ENCODE peak calls at places on chromosomes 2 and 18, in nine cellular contexts. One of them, this sample, is unnamed.

GRCh38 chr2:33292981-33293586 is 183.4 kb upstream of the RASGRP3 start:
- DNase-seq in adrenal gland: no peak
- DNase-seq in right lobe of liver: no peak
- DNase-seq in IMR-90: no peak
- DNase-seq in body of pancreas: peak; percentile 25
- DNase-seq in ovary: peak; percentile 52
- DNase-seq in stomach: no peak
- DNase-seq in esophagus muscularis mucosa: no peak
- DNase-seq in A549: no peak
- DNase-seq in this sample: no peak

GRCh38 chr2:20862850-20863249 is 39.9 kb upstream of the LDAH start:
- DNase-seq in adrenal gland: no peak
- DNase-seq in right lobe of liver: no peak
- DNase-seq in IMR-90: no peak
- DNase-seq in body of pancreas: no peak
- DNase-seq in ovary: no peak
- DNase-seq in stomach: no peak
- DNase-seq in esophagus muscularis mucosa: no peak
- DNase-seq in A549: no peak
- DNase-seq in this sample: no peak

GRCh38 chr18:37385846-37386435 is 179.7 kb downstream of the CELF4 start:
- DNase-seq in adrenal gland: no peak
- DNase-seq in right lobe of liver: no peak
- DNase-seq in IMR-90: peak; percentile 37
- DNase-seq in body of pancreas: no peak
- DNase-seq in ovary: no peak
- DNase-seq in stomach: no peak
- DNase-seq in esophagus muscularis mucosa: no peak
- DNase-seq in A549: peak; percentile 27
- DNase-seq in this sample: no peak

GRCh38 chr2:21035974-21036707 is 7.7 kb downstream of the APOB start:
- DNase-seq in adrenal gland: no peak
- DNase-seq in right lobe of liver: no peak
- DNase-seq in IMR-90: no peak
- DNase-seq in body of pancreas: no peak
- DNase-seq in ovary: no peak
- DNase-seq in stomach: no peak
- DNase-seq in esophagus muscularis mucosa: no peak
- DNase-seq in A549: no peak
- DNase-seq in this sample: no peak

GRCh38 chr18:76678248-76678647 is 144.1 kb upstream of the ZNF236 start:
- DNase-seq in adrenal gland: no peak
- DNase-seq in right lobe of liver: no peak
- DNase-seq in IMR-90: no peak
- DNase-seq in body of pancreas: no peak
- DNase-seq in ovary: no peak
- DNase-seq in stomach: no peak
- DNase-seq in esophagus muscularis mucosa: no peak
- DNase-seq in A549: no peak
- DNase-seq in this sample: no peak

GRCh38 chr2:58594175-58594574 is 353.1 kb upstream of the FANCL start:
- DNase-seq in adrenal gland: no peak
- DNase-seq in right lobe of liver: no peak
- DNase-seq in IMR-90: no peak
- DNase-seq in body of pancreas: peak; percentile 12
- DNase-seq in ovary: no peak
- DNase-seq in stomach: no peak
- DNase-seq in esophagus muscularis mucosa: no peak
- DNase-seq in A549: peak; percentile 22
- DNase-seq in this sample: no peak

GRCh38 chr2:48131503-48132293 is 225.4 kb upstream of the FBXO11 start:
- DNase-seq in adrenal gland: no peak
- DNase-seq in right lobe of liver: no peak
- DNase-seq in IMR-90: peak; percentile 53
- DNase-seq in body of pancreas: no peak
- DNase-seq in ovary: no peak
- DNase-seq in stomach: no peak
- DNase-seq in esophagus muscularis mucosa: no peak
- DNase-seq in A549: no peak
- DNase-seq in this sample: no peak

GRCh38 chr2:203983064-203983715 is 46.6 kb downstream of the ICOS start:
- DNase-seq in adrenal gland: no peak
- DNase-seq in right lobe of liver: no peak
- DNase-seq in IMR-90: no peak
- DNase-seq in body of pancreas: no peak
- DNase-seq in ovary: no peak
- DNase-seq in stomach: no peak
- DNase-seq in esophagus muscularis mucosa: peak; percentile 72
- DNase-seq in A549: no peak
- DNase-seq in this sample: no peak

GRCh38 chr18:68847219-68847860 is 49.5 kb downstream of the CCDC102B start:
- DNase-seq in adrenal gland: no peak
- DNase-seq in right lobe of liver: no peak
- DNase-seq in IMR-90: peak; percentile 63
- DNase-seq in body of pancreas: no peak
- DNase-seq in ovary: no peak
- DNase-seq in stomach: no peak
- DNase-seq in esophagus muscularis mucosa: no peak
- DNase-seq in A549: peak; percentile 21
- DNase-seq in this sample: no peak

GRCh38 chr2:98134138-98134537 is 47.2 kb downstream of the VWA3B start:
- DNase-seq in adrenal gland: no peak
- DNase-seq in right lobe of liver: no peak
- DNase-seq in IMR-90: no peak
- DNase-seq in body of pancreas: no peak
- DNase-seq in ovary: no peak
- DNase-seq in stomach: no peak
- DNase-seq in esophagus muscularis mucosa: peak; percentile 86
- DNase-seq in A549: no peak
- DNase-seq in this sample: no peak

GRCh38 chr2:235116885-235117492 is 165.2 kb downstream of the SH3BP4 start:
- DNase-seq in adrenal gland: no peak
- DNase-seq in right lobe of liver: no peak
- DNase-seq in IMR-90: peak; percentile 48
- DNase-seq in body of pancreas: no peak
- DNase-seq in ovary: no peak
- DNase-seq in stomach: no peak
- DNase-seq in esophagus muscularis mucosa: no peak
- DNase-seq in A549: peak; percentile 58
- DNase-seq in this sample: no peak

GRCh38 chr2:97662895-97663625 is 784 bp downstream of the ACTR1B start:
- DNase-seq in adrenal gland: peak; percentile 74
- DNase-seq in right lobe of liver: peak; percentile 84
- DNase-seq in IMR-90: peak; percentile 89
- DNase-seq in body of pancreas: peak; percentile 69
- DNase-seq in ovary: peak; percentile 75
- DNase-seq in stomach: peak; percentile 78
- DNase-seq in esophagus muscularis mucosa: peak; percentile 93
- DNase-seq in A549: peak; percentile 64
- DNase-seq in this sample: peak; percentile 72

DNA sequence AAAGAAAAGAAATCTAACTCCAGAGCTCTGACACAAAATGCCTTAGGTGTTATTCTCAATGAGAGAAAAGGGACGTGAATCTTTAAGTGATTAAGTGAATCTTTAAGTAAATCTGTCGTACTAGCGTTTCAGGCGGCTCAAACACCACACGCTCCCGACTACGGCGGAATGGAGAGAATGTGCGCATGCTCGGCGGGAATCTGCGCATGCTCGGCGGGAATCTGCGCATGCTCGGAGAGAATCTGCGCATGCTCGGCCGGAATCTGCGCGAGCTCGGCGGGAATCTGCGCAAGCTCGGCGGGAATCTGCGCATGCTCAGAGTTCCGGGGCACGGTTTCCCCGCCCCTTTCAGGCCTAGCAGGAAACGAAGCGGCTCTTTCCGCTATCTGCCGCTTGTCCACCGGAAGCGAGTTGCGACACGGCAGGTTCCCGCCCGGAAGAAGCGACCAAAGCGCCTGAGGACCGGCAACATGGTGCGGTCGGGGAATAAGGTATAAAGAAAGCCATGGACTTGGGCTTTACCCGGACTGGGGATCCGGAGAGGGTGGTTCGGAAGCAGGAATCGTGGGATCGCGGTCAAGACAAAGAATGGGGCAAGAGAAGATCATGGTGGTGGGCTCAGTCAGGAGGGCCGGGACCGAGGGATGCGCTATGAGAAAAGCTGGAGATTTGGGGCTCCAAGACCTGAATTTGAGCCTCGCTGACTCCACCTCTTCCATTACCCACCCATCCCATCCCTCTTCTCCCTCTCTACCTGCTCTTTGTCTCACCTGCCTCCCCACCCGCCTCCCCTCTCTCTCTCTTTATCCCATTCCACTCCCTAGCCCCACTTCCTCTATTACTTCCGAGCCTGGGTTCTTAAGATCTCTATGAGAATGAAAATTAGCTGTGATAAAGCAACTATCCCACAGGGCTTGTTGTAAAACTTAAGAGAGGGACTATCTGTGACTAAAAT is at the start of gene XRCC5:
- DNase-seq in adrenal gland: peak; percentile 97
- DNase-seq in right lobe of liver: peak; percentile 97
- DNase-seq in IMR-90: peak; percentile 96
- DNase-seq in body of pancreas: peak; percentile 99
- DNase-seq in ovary: peak; percentile 99
- DNase-seq in stomach: peak; percentile 99
- DNase-seq in esophagus muscularis mucosa: peak; percentile 98
- DNase-seq in A549: peak; percentile 98
- DNase-seq in this sample: peak; percentile 97
- TF ChIP-seq POLR2A in adrenal gland: peak; percentile 80
- TF ChIP-seq POLR2A in right lobe of liver: peak; percentile 56
- TF ChIP-seq POLR2A in IMR-90: peak; percentile 91
- TF ChIP-seq POLR2A in body of pancreas: peak; percentile 83
- TF ChIP-seq POLR2A in ovary: peak; percentile 38
- TF ChIP-seq POLR2A in stomach: no peak
- TF ChIP-seq POLR2A in esophagus muscularis mucosa: no peak
- TF ChIP-seq POLR2A in A549: peak; percentile 61
- TF ChIP-seq POLR2A in this sample: no peak

GRCh38 chr2:60581461-60582282 is 28.2 kb upstream of the BCL11A start:
- DNase-seq in adrenal gland: peak; percentile 68
- DNase-seq in right lobe of liver: peak; percentile 75
- DNase-seq in IMR-90: peak; percentile 27
- DNase-seq in body of pancreas: peak; percentile 74
- DNase-seq in ovary: peak; percentile 72
- DNase-seq in stomach: peak; percentile 77
- DNase-seq in esophagus muscularis mucosa: peak; percentile 91
- DNase-seq in A549: peak; percentile 58
- DNase-seq in this sample: peak; percentile 50
- H3K4me3 ChIP-seq in adrenal gland: no peak overlapping the region
- H3K4me3 ChIP-seq in right lobe of liver: no peak overlapping the region
- H3K4me3 ChIP-seq in IMR-90: peak overlapping the region; percentile 9
- H3K4me3 ChIP-seq in body of pancreas: peak overlapping the region; percentile 8
- H3K4me3 ChIP-seq in ovary: no peak overlapping the region
- H3K4me3 ChIP-seq in stomach: peak overlapping the region; percentile 32
- H3K4me3 ChIP-seq in esophagus muscularis mucosa: peak overlapping the region; percentile 45
- H3K4me3 ChIP-seq in A549: peak overlapping the region; percentile 35
- H3K4me3 ChIP-seq in this sample: no peak overlapping the region

GRCh38 chr2:46296840-46297545 is at the start of gene EPAS1:
- DNase-seq in adrenal gland: peak; percentile 90
- DNase-seq in right lobe of liver: peak; percentile 98
- DNase-seq in IMR-90: peak; percentile 76
- DNase-seq in body of pancreas: peak; percentile 91
- DNase-seq in ovary: peak; percentile 95
- DNase-seq in stomach: peak; percentile 92
- DNase-seq in esophagus muscularis mucosa: peak; percentile 97
- DNase-seq in A549: peak; percentile 89
- DNase-seq in this sample: peak; percentile 90
- TF ChIP-seq POLR2A in adrenal gland: peak; percentile 75
- TF ChIP-seq POLR2A in right lobe of liver: peak; percentile 87
- TF ChIP-seq POLR2A in IMR-90: peak; percentile 97
- TF ChIP-seq POLR2A in body of pancreas: peak; percentile 86
- TF ChIP-seq POLR2A in ovary: peak; percentile 63
- TF ChIP-seq POLR2A in stomach: no peak
- TF ChIP-seq POLR2A in esophagus muscularis mucosa: peak; percentile 75
- TF ChIP-seq POLR2A in A549: peak; percentile 94
- TF ChIP-seq POLR2A in this sample: peak; percentile 90

GRCh38 chr2:239268549-239268948 is 132.3 kb downstream of the HDAC4 start:
- DNase-seq in adrenal gland: peak; percentile 14
- DNase-seq in right lobe of liver: peak; percentile 28
- DNase-seq in IMR-90: no peak
- DNase-seq in body of pancreas: no peak
- DNase-seq in ovary: no peak
- DNase-seq in stomach: peak; percentile 14
- DNase-seq in esophagus muscularis mucosa: no peak
- DNase-seq in A549: no peak
- DNase-seq in this sample: no peak
- H3K4me3 ChIP-seq in adrenal gland: no peak overlapping the region
- H3K4me3 ChIP-seq in right lobe of liver: no peak overlapping the region
- H3K4me3 ChIP-seq in IMR-90: no peak overlapping the region
- H3K4me3 ChIP-seq in body of pancreas: no peak overlapping the region
- H3K4me3 ChIP-seq in ovary: no peak overlapping the region
- H3K4me3 ChIP-seq in stomach: no peak overlapping the region
- H3K4me3 ChIP-seq in esophagus muscularis mucosa: no peak overlapping the region
- H3K4me3 ChIP-seq in A549: no peak overlapping the region
- H3K4me3 ChIP-seq in this sample: no peak overlapping the region

DNA sequence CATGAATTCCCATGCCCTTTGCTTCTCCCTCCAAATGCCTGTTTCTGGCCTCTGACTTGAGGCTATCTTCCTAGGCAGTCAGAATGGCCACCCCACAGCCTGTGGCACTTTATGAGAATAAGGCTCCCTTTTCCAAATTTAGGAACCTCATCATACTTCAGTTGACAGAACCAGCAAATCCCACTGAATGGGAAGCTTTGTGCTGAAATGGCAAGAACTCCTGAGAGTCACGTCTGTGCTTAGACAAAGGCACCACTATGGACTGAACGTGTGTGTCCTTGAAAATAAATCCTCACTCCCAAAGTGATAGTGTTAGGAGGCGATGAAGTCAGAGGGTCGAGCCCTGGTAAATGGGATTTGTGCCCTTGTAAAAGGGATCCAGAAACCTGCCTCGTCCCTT is 559.9 kb upstream of the SOX11 start:
- DNase-seq in adrenal gland: no peak
- DNase-seq in right lobe of liver: no peak
- DNase-seq in IMR-90: no peak
- DNase-seq in body of pancreas: no peak
- DNase-seq in ovary: no peak
- DNase-seq in stomach: no peak
- DNase-seq in esophagus muscularis mucosa: no peak
- DNase-seq in A549: no peak
- DNase-seq in this sample: no peak
- TF ChIP-seq POLR2A in adrenal gland: no peak
- TF ChIP-seq POLR2A in right lobe of liver: no peak
- TF ChIP-seq POLR2A in IMR-90: no peak
- TF ChIP-seq POLR2A in body of pancreas: no peak
- TF ChIP-seq POLR2A in ovary: no peak
- TF ChIP-seq POLR2A in stomach: no peak
- TF ChIP-seq POLR2A in esophagus muscularis mucosa: no peak
- TF ChIP-seq POLR2A in A549: no peak
- TF ChIP-seq POLR2A in this sample: no peak

DNA sequence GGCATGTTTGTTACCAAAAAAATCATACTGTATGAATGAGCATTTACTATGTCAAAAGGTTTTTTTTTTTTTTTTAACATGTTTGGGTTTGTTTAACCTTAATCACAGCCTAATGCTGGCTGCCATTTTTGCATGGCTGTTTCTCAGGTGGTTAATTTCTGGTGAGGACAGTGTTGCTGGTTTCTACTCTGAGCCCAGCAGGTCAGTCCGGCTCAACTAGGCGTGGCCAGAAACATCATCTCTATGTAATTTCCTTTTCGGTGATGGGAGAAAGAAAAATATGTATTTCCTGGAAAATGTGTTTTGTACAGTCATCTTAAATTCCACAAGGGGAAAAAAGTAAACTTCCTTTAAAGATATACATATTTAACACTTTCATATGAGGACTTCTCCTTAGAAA is 24.9 kb upstream of the BZW1 start:
- DNase-seq in adrenal gland: no peak
- DNase-seq in right lobe of liver: no peak
- DNase-seq in IMR-90: peak; percentile 91
- DNase-seq in body of pancreas: no peak
- DNase-seq in ovary: no peak
- DNase-seq in stomach: no peak
- DNase-seq in esophagus muscularis mucosa: no peak
- DNase-seq in A549: peak; percentile 83
- DNase-seq in this sample: no peak
- H3K4me3 ChIP-seq in adrenal gland: no peak overlapping the region
- H3K4me3 ChIP-seq in right lobe of liver: no peak overlapping the region
- H3K4me3 ChIP-seq in IMR-90: no peak overlapping the region
- H3K4me3 ChIP-seq in body of pancreas: no peak overlapping the region
- H3K4me3 ChIP-seq in ovary: no peak overlapping the region
- H3K4me3 ChIP-seq in stomach: no peak overlapping the region
- H3K4me3 ChIP-seq in esophagus muscularis mucosa: no peak overlapping the region
- H3K4me3 ChIP-seq in A549: no peak overlapping the region
- H3K4me3 ChIP-seq in this sample: no peak overlapping the region

This sample was measured in uterus.